ENCODE peak calls at places on chromosome 19, in nine cellular contexts. E is activated T-helper 1 cell treated with anti-CD3 and anti-CD28 coated beads, Interleukin-2, amount 50 U/mL, for 16 hours; K is transverse colon; L is EH; M is lung microvascular endothelial cell; O is NCI-H2107; D is uterus; N is NCI-H2081; R is activated CD4-positive, alpha-beta T cell treated with anti-CD3 and anti-CD28 coated beads, Interleukin-2, amount 10 ng/mL, durations not matched to agents 7 days and 5 days. V is an unnamed sample.

GRCh38 chr19:33580026-33580644 is 41.6 kb upstream of the CHST8 start:
- DNase-seq in R (no peak), K (no peak), M (peak), O (no peak), D (no peak), L (no peak), N (no peak), E (no peak), V (no peak)

GRCh38 chr19:391726-392374 is 17.1 kb downstream of the C2CD4C start:
- DNase-seq in E (no peak), N (no peak), K (no peak), M (no peak), R (no peak), O (no peak), L (no peak), D (no peak), V (peak)

GRCh38 chr19:18437481-18438330 is at the start of gene ISYNA1:
- DNase-seq in L (peak), E (peak), D (peak), M (peak), K (peak), N (no peak), R (peak), O (no peak), V (peak)

GRCh38 chr19:1825909-1826556 is 14.0 kb upstream of the ATP8B3 start:
- DNase-seq in O (peak), K (peak), M (peak), E (peak), R (peak), D (peak), L (peak), N (peak), V (peak)

GRCh38 chr19:45629704-45630103 is 9.5 kb downstream of the EML2 start:
- DNase-seq in N (no peak), D (no peak), E (no peak), M (no peak), O (no peak), L (no peak), R (no peak), K (no peak), V (no peak)

GRCh38 chr19:15454371-15454800 is 4.6 kb upstream of the WIZ start:
- DNase-seq in E (no peak), M (peak), D (no peak), O (no peak), K (no peak), R (no peak), L (no peak), N (no peak), V (no peak)

GRCh38 chr19:10946964-10947657 is 13.7 kb upstream of the SMARCA4 start:
- DNase-seq in O (no peak), L (peak), K (no peak), E (no peak), R (no peak), N (no peak), M (no peak), D (no peak), V (no peak)

GRCh38 chr19:17107546-17108452 is 32.2 kb downstream of the MYO9B start:
- DNase-seq in N (peak), D (peak), R (no peak), K (peak), M (peak), E (no peak), L (peak), O (no peak), V (peak)

GRCh38 chr19:30340724-30341595 is 31.2 kb upstream of the ZNF536 start:
- DNase-seq in D (no peak), E (no peak), K (no peak), L (no peak), R (no peak), N (no peak), O (no peak), M (no peak), V (no peak)

GRCh38 chr19:31570718-31571117 is 221.5 kb upstream of the TSHZ3 start:
- DNase-seq in N (no peak), M (no peak), D (no peak), L (no peak), O (no peak), R (no peak), E (no peak), K (no peak), V (no peak)

GRCh38 chr19:28313633-28314032 is 899.3 kb downstream of the UQCRFS1 start:
- DNase-seq in E (no peak), K (no peak), R (no peak), L (peak), D (no peak), M (peak), O (no peak), N (no peak), V (no peak)

GRCh38 chr19:1068111-1069001 is 1.4 kb downstream of the ARHGAP45 start:
- DNase-seq in L (no peak), R (peak), N (no peak), D (no peak), O (no peak), M (no peak), E (no peak), K (peak), V (peak)

GRCh38 chr19:31408460-31409124 is 59.4 kb upstream of the TSHZ3 start:
- DNase-seq in M (no peak), K (no peak), L (peak), N (no peak), E (no peak), O (no peak), R (no peak), D (peak), V (no peak)

GRCh38 chr19:56134655-56134922 is 6.5 kb upstream of the ZNF444 start:
- DNase-seq in O (no peak), E (no peak), M (no peak), K (no peak), R (no peak), L (no peak), D (no peak), N (no peak), V (no peak)

GRCh38 chr19:41376241-41376997 is at the start of gene TMEM91:
- DNase-seq in D (peak), M (peak), K (peak), O (no peak), R (no peak), E (no peak), N (no peak), L (no peak), V (peak)

GRCh38 chr19:38307597-38307996 is 3.5 kb downstream of the C19orf33 start:
- DNase-seq in K (no peak), L (no peak), M (no peak), R (no peak), D (no peak), E (no peak), N (no peak), O (no peak), V (no peak)

GRCh38 chr19:38351865-38352395 is 16.3 kb downstream of the CATSPERG start:
- DNase-seq in R (no peak), E (no peak), D (no peak), M (no peak), L (no peak), N (no peak), O (no peak), K (no peak), V (no peak)

GRCh38 chr19:3284759-3285646 is 60.5 kb downstream of the CELF5 start:
- DNase-seq in E (peak), R (peak), N (peak), D (peak), K (peak), L (peak), M (peak), O (no peak), V (peak)

GRCh38 chr19:40811478-40812341 is 12.7 kb downstream of the EGLN2 start:
- DNase-seq in D (peak), M (no peak), K (no peak), E (no peak), L (no peak), O (no peak), R (no peak), N (no peak), V (peak)

GRCh38 chr19:9289231-9289884 is 20.3 kb downstream of the ZNF699 start:
- DNase-seq in N (no peak), L (no peak), D (no peak), K (no peak), E (no peak), R (no peak), M (no peak), O (no peak), V (no peak)

GRCh38 chr19:36008336-36008978 is at the start of gene SYNE4:
- DNase-seq in K (peak), L (no peak), N (no peak), E (no peak), D (no peak), R (no peak), M (no peak), O (no peak), V (peak)

GRCh38 chr19:32404939-32405430 is 585 bp upstream of the DPY19L3 start:
- DNase-seq in N (peak), O (no peak), D (peak), M (peak), R (peak), L (peak), E (peak), K (peak), V (peak)

GRCh38 chr19:53942001-53942786 is 20.5 kb upstream of the CACNG8 start:
- DNase-seq in M (no peak), R (no peak), N (no peak), E (no peak), D (no peak), K (no peak), L (peak), O (no peak), V (no peak)

GRCh38 chr19:45768644-45769053 is 403 bp downstream of the SIX5 start:
- DNase-seq in O (no peak), D (no peak), L (peak), E (no peak), M (no peak), R (peak), N (no peak), K (peak), V (peak)

GRCh38 chr19:51480590-51480989 is 2.3 kb downstream of the CEACAM18 start:
- DNase-seq in L (no peak), E (no peak), O (no peak), N (no peak), D (no peak), M (peak), K (no peak), R (peak), V (no peak)

GRCh38 chr19:18733196-18733647 is 49.7 kb downstream of the CRTC1 start:
- DNase-seq in E (no peak), R (no peak), D (peak), K (peak), N (peak), M (no peak), O (no peak), L (peak), V (no peak)

GRCh38 chr19:2983351-2984195 is 6.2 kb downstream of the TLE6 start:
- DNase-seq in M (peak), L (peak), E (no peak), K (peak), O (peak), D (peak), N (peak), R (no peak), V (no peak)

GRCh38 chr19:50214699-50215543 is 11.5 kb downstream of the MYH14 start:
- DNase-seq in M (no peak), L (no peak), N (no peak), R (no peak), K (peak), E (no peak), O (no peak), D (no peak), V (peak)

V was measured in lower lobe of right lung.